ENCODE peak calls at places on chromosomes 4 and X, in four cellular contexts. V, N, X and L are unnamed samples.

GRCh38 chr4:183443609-183444148 is 757 bp upstream of the CDKN2AIP start:
- DNase-seq in X (peak; percentile 25), V (no peak), N (no peak), L (peak; percentile 50)

GRCh38 chr4:94253036-94253435 is 45.4 kb downstream of the SMARCAD1 start:
- DNase-seq in N (no peak), V (no peak), X (no peak), L (no peak)

GRCh38 chrX:65196758-65197371 is 220.6 kb upstream of the ZC4H2 start:
- DNase-seq in V (no peak), X (peak; percentile 50), N (peak; percentile 79), L (peak; percentile 66)

GRCh38 chr4:76535603-76536380 is 100.8 kb downstream of the SHROOM3 start:
- DNase-seq in N (no peak), X (no peak), V (no peak), L (no peak)

GRCh38 chrX:136495043-136495442 is 2.3 kb upstream of the HTATSF1 start:
- DNase-seq in X (no peak), N (no peak), V (no peak), L (no peak)

GRCh38 chrX:9614016-9614415 is 149.2 kb downstream of the TBL1X start:
- DNase-seq in X (no peak), V (no peak), N (no peak), L (no peak)

GRCh38 chr4:30924521-30924920 is 204.4 kb downstream of the PCDH7 start:
- DNase-seq in X (no peak), N (no peak), V (no peak), L (no peak)

GRCh38 chrX:153473126-153473525 is 2.8 kb upstream of the HAUS7 start:
- DNase-seq in X (no peak), N (no peak), V (no peak), L (no peak)

GRCh38 chr4:170198742-170199141 is 109.0 kb upstream of the AADAT start:
- DNase-seq in V (no peak), X (no peak), N (no peak), L (no peak)

GRCh38 chrX:17621566-17622270 is 115.6 kb upstream of the SCML1 start:
- DNase-seq in N (no peak), X (no peak), V (no peak), L (no peak)

GRCh38 chrX:72052415-72053090 is 79.2 kb downstream of the RTL5 start:
- DNase-seq in V (no peak), X (peak; percentile 25), N (no peak), L (peak; percentile 87)

GRCh38 chrX:68919707-68920106 is 90.9 kb downstream of the EFNB1 start:
- DNase-seq in X (no peak), V (no peak), N (no peak), L (no peak)

GRCh38 chr4:166432842-166433241 is 559.8 kb downstream of the TLL1 start:
- DNase-seq in N (no peak), X (no peak), V (no peak), L (no peak)

GRCh38 chrX:50375481-50376267 is 95.0 kb downstream of the DGKK start:
- DNase-seq in V (no peak), N (no peak), X (no peak), L (no peak)

GRCh38 chr4:37793562-37793961 is 32.9 kb upstream of the PGM2 start:
- DNase-seq in N (peak; percentile 27), V (no peak), X (no peak), L (no peak)

GRCh38 chrX:53265771-53266170 is 15.6 kb downstream of the IQSEC2 start:
- DNase-seq in N (no peak), V (no peak), X (no peak), L (no peak)

GRCh38 chr4:4787421-4787820 is 72.0 kb upstream of the MSX1 start:
- DNase-seq in N (no peak), V (no peak), X (no peak), L (no peak)

GRCh38 chrX:121114691-121115090 is 67.3 kb downstream of the GLUD2 start:
- DNase-seq in N (no peak), X (no peak), V (no peak), L (no peak)

GRCh38 chr4:108171541-108172230 is 3.0 kb upstream of the LEF1 start:
- DNase-seq in X (no peak), V (no peak), N (no peak), L (no peak)

GRCh38 chr4:108173599-108174057 is 4.9 kb upstream of the LEF1 start:
- DNase-seq in X (no peak), N (no peak), V (no peak), L (no peak)

GRCh38 chr4:108172780-108173598 is 4.3 kb upstream of the LEF1 start:
- DNase-seq in N (peak; percentile 41), V (no peak), X (no peak), L (no peak)

GRCh38 chr4:108170729-108171540 is 2.2 kb upstream of the LEF1 start:
- DNase-seq in V (no peak), X (no peak), N (no peak), L (no peak)

DNA sequence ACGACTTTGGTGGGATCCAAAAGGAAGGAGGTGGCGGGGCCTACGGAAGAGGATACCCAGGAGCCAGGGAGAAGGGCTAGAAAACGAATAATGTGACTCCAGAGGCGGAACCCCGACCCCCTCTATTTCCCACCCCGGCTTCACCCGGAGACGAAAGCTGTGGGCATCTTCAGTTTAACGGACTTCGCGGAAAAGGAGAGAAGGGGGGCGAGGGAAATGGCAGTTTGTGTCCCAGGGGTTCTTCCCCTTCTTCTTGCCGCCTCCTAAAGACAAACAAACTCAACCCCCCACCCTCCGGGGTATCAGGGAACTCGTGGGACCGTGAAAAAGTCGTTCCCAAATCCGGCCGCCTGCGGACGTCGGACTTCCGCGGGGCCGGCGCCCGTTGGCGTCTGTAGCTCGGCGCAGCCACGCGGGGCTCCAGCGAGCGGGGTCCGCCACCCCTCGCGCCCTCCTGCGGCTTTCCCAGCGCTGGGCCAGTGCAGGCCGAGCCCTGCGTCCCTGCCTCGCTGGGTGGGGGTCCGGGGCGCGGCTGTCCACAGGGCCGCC is 3.6 kb upstream of the LEF1 start:
- DNase-seq in N (no peak), X (no peak), V (no peak), L (no peak)
- H3K9ac ChIP-seq in N (no peak overlapping the region), X (no peak overlapping the region), V (no peak overlapping the region), L (peak overlapping the region; percentile 80)

GRCh38 chr4:163976588-163976987 is 482.1 kb downstream of the TMA16 start:
- DNase-seq in V (no peak), X (no peak), N (no peak), L (no peak)
- H3K4me1 ChIP-seq in V (no peaks in the 10 kb centered on the region), X (no peaks in the 10 kb centered on the region), N (no peaks in the 10 kb centered on the region), L (no peaks in the 10 kb centered on the region)

GRCh38 chr4:1718095-1718850 is 2.9 kb downstream of the TMEM129 start:
- DNase-seq in N (no peak), V (no peak), X (no peak), L (no peak)
- TF ChIP-seq SUZ12 in N (no peak), V (no peak), X (no peak), L (no peak)

GRCh38 chr4:118772149-118773081 is 63.5 kb downstream of the SEC24D start:
- DNase-seq in X (no peak), V (no peak), N (peak; percentile 18), L (peak; percentile 5)

GRCh38 chr4:118767109-118767508 is 68.8 kb downstream of the SEC24D start:
- DNase-seq in V (no peak), X (no peak), N (no peak), L (no peak)

GRCh38 chr4:118765399-118765798 is 70.5 kb downstream of the SEC24D start:
- DNase-seq in V (no peak), X (no peak), N (no peak), L (no peak)

GRCh38 chr4:118770741-118771187 is 65.2 kb downstream of the SEC24D start:
- DNase-seq in N (no peak), V (no peak), X (no peak), L (no peak)

DNA sequence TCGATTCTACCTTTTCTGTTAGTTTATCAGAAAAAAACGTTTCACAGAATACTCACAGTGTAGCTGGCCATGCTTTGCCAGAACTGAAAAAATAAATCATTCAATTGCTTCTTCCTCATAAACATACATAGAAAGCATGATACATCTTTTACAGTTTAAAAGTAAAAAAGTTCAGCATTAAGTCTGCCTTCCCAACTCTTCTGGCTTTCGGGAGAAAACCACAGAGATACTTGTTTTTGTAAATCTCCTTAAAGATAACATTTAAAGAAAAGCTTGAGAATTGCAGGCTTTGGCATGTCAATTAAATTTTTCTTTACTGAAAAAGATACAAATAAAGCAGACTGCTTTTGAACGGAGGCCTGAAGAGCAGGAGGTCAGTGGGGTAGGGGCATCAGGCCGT is 66.8 kb downstream of the SEC24D start:
- DNase-seq in V (no peak), N (no peak), X (no peak), L (no peak)
- H3K9ac ChIP-seq in V (no peak overlapping the region), N (no peak overlapping the region), X (no peak overlapping the region), L (no peak overlapping the region)

DNA sequence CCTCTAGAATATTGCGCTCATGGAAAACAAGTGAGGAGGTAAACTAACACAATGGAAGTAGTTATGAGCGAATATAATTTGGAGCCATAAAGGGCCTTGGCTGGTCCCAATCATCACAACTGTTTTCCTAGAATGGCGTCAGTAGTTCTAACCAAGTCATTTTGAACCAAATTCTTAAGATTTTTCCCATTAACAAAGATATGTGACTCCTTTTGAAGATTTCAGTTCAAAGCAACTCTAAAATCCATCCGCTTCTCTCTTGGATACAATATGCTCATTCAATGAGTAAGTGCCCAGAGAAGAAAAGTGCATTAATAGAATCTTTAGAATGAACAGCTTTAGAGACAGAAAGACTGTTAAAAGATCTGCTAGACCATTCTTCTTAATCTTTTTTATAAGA is 19.6 kb upstream of the MYOZ2 start:
- DNase-seq in X (no peak), N (no peak), V (no peak), L (no peak)
- H3K4me1 ChIP-seq in X (no peaks in the 10 kb centered on the region), N (peaks cover 5% of the 10 kb centered on the region), V (no peaks in the 10 kb centered on the region), L (no peaks in the 10 kb centered on the region)

GRCh38 chr4:150308824-150309472 is 230.7 kb downstream of the DCLK2 start:
- DNase-seq in V (no peak), X (no peak), N (no peak), L (no peak)

GRCh38 chr4:150314031-150314430 is 235.8 kb downstream of the DCLK2 start:
- DNase-seq in X (no peak), V (no peak), N (no peak), L (no peak)

GRCh38 chr4:150306719-150307118 is 228.5 kb downstream of the DCLK2 start:
- DNase-seq in V (no peak), X (no peak), N (no peak), L (no peak)

GRCh38 chr4:150305995-150306394 is 227.8 kb downstream of the DCLK2 start:
- DNase-seq in V (no peak), X (no peak), N (no peak), L (no peak)

GRCh38 chr4:150310159-150310895 is 232.1 kb downstream of the DCLK2 start:
- DNase-seq in V (no peak), X (no peak), N (no peak), L (no peak)
- TF ChIP-seq SUZ12 in V (no peak), X (no peak), N (no peak), L (no peak)